ENCODE peak calls at places on chromosomes 13 and 19, in nine cellular contexts. B is M059J; Y is NCI-H748 treated with DMSO at 0.1 percent for 48 hours; F is AG08396; X is lower leg skin; L is tibial artery; Z is activated T-helper 1 cell treated with anti-CD3 and anti-CD28 coated beads, Interleukin-12 subunit alpha, Interleukin-12 subunit beta, Interleukin-2, Interleukin-4 antibody, amounts not matched to agents 30 ng/mL and 10 ng/mL and 1 ng/mL, durations not matched to agents 14 hours and 24 hours and 36 hours; J is AG10803; E is posterior cingulate gyrus. D is an unnamed sample.

GRCh38 chr13:44920013-44920412 is 69.3 kb downstream of the NUFIP1 start:
- DNase-seq in B (peak), Y (no peak), F (no peak), X (peak), L (no peak), Z (no peak), J (no peak), E (no peak), D (no peak)

GRCh38 chr19:1069009-1069779 is 2.2 kb downstream of the ARHGAP45 start:
- DNase-seq in B (no peak), Y (no peak), F (no peak), X (peak), L (peak), Z (peak), J (no peak), E (no peak), D (peak)

GRCh38 chr19:16922949-16923348 is 34.1 kb downstream of the F2RL3 start:
- DNase-seq in B (no peak), Y (no peak), F (no peak), X (no peak), L (no peak), Z (no peak), J (no peak), E (peak), D (no peak)

GRCh38 chr13:60642552-60642951 is 245.5 kb downstream of the TDRD3 start:
- DNase-seq in B (no peak), Y (no peak), F (no peak), X (no peak), L (no peak), Z (no peak), J (peak), E (no peak), D (peak)

GRCh38 chr19:42254083-42254849 is 662 bp downstream of the ERF start:
- DNase-seq in B (peak), Y (no peak), F (peak), X (peak), L (peak), Z (peak), J (no peak), E (peak), D (peak)

GRCh38 chr13:106804996-106805395 is 237.1 kb upstream of the ARGLU1 start:
- DNase-seq in B (no peak), Y (no peak), F (no peak), X (no peak), L (no peak), Z (no peak), J (no peak), E (no peak), D (no peak)

GRCh38 chr13:93655132-93655531 is 428.5 kb downstream of the GPC6 start:
- DNase-seq in B (no peak), Y (no peak), F (no peak), X (no peak), L (no peak), Z (no peak), J (no peak), E (peak), D (no peak)

GRCh38 chr13:112444416-112445399 is 68.6 kb downstream of the SPACA7 start:
- DNase-seq in B (no peak), Y (no peak), F (no peak), X (no peak), L (peak), Z (no peak), J (no peak), E (no peak), D (no peak)

GRCh38 chr19:14361824-14362223 is 19.4 kb upstream of the ADGRE5 start:
- DNase-seq in B (peak), Y (no peak), F (no peak), X (no peak), L (no peak), Z (no peak), J (no peak), E (no peak), D (peak)

GRCh38 chr19:37095859-37096258 is 17.6 kb downstream of the ZNF420 start:
- DNase-seq in B (peak), Y (no peak), F (no peak), X (no peak), L (no peak), Z (no peak), J (no peak), E (no peak), D (no peak)

GRCh38 chr19:33467851-33468250 is 53.7 kb downstream of the PEPD start:
- DNase-seq in B (no peak), Y (no peak), F (no peak), X (no peak), L (no peak), Z (no peak), J (no peak), E (no peak), D (no peak)

GRCh38 chr19:38290631-38291147 is 13.4 kb upstream of the C19orf33 start:
- DNase-seq in B (peak), Y (no peak), F (peak), X (peak), L (no peak), Z (no peak), J (peak), E (peak), D (peak)

GRCh38 chr13:77918391-77919261 is at the start of gene EDNRB:
- DNase-seq in B (peak), Y (no peak), F (peak), X (peak), L (peak), Z (no peak), J (peak), E (peak), D (no peak)